ENCODE peak calls at places on chromosome 1, in six cellular contexts. C, A, J, I, H and P are unnamed samples.

GRCh38 chr1:180881806-180882509 is 30.7 kb upstream of the KIAA1614 start:
- DNase-seq in C (no peak), A (no peak), J (no peak), I (peak; percentile 89), H (peak; percentile 42), P (peak; percentile 69)

GRCh38 chr1:16967095-16967567 is 13.3 kb downstream of the MFAP2 start:
- DNase-seq in C (no peak), A (no peak), J (no peak), I (peak; percentile 29), H (no peak), P (no peak)

GRCh38 chr1:906532-907420 is 16.9 kb upstream of the SAMD11 start:
- DNase-seq in C (no peak), A (peak; percentile 42), J (peak; percentile 74), I (no peak), H (peak; percentile 49), P (no peak)

GRCh38 chr1:108947871-108948525 is 15.3 kb downstream of the CLCC1 start:
- DNase-seq in C (no peak), A (no peak), J (no peak), I (no peak), H (no peak), P (no peak)

GRCh38 chr1:152811671-152812070 is at the start of gene LCE1B:
- DNase-seq in C (no peak), A (no peak), J (no peak), I (no peak), H (no peak), P (no peak)

GRCh38 chr1:4853930-4854329 is 199.5 kb downstream of the AJAP1 start:
- DNase-seq in C (no peak), A (no peak), J (no peak), I (no peak), H (no peak), P (no peak)

GRCh38 chr1:42325014-42325402 is 10.0 kb downstream of the FOXJ3 start:
- DNase-seq in C (no peak), A (no peak), J (no peak), I (no peak), H (no peak), P (no peak)

GRCh38 chr1:60989745-60990718 is 92.3 kb upstream of the NFIA start:
- DNase-seq in C (peak; percentile 79), A (no peak), J (no peak), I (peak; percentile 72), H (no peak), P (no peak)

GRCh38 chr1:212542761-212543187 is 65.8 kb upstream of the ATF3 start:
- DNase-seq in C (no peak), A (peak; percentile 49), J (no peak), I (no peak), H (no peak), P (no peak)

GRCh38 chr1:198003468-198003867 is 86.3 kb downstream of the LHX9 start:
- DNase-seq in C (no peak), A (no peak), J (no peak), I (no peak), H (no peak), P (no peak)

GRCh38 chr1:223350361-223350908 is 13.5 kb downstream of the SUSD4 start:
- DNase-seq in C (no peak), A (no peak), J (no peak), I (no peak), H (no peak), P (no peak)

GRCh38 chr1:43282220-43283195 is 2.9 kb downstream of the C1orf210 start:
- DNase-seq in C (no peak), A (no peak), J (no peak), I (no peak), H (no peak), P (no peak)

GRCh38 chr1:183244466-183244865 is 58.4 kb downstream of the LAMC2 start:
- DNase-seq in C (no peak), A (no peak), J (peak; percentile 60), I (peak; percentile 72), H (no peak), P (peak; percentile 83)

GRCh38 chr1:34690269-34690668 is 64.6 kb upstream of the GJB5 start:
- DNase-seq in C (no peak), A (no peak), J (no peak), I (no peak), H (no peak), P (no peak)

GRCh38 chr1:232344791-232345399 is 285.0 kb downstream of the SIPA1L2 start:
- DNase-seq in C (no peak), A (no peak), J (no peak), I (no peak), H (no peak), P (no peak)

GRCh38 chr1:182783068-182783467 is 6.5 kb upstream of the NPL start:
- DNase-seq in C (no peak), A (no peak), J (no peak), I (no peak), H (peak; percentile 41), P (no peak)

GRCh38 chr1:197178998-197179397 is 32.5 kb upstream of the ASPM start:
- DNase-seq in C (no peak), A (no peak), J (no peak), I (no peak), H (no peak), P (no peak)

GRCh38 chr1:160494620-160495019 is 28.4 kb downstream of the SLAMF6 start:
- DNase-seq in C (no peak), A (no peak), J (no peak), I (no peak), H (no peak), P (no peak)

GRCh38 chr1:234536756-234537155 is 57.8 kb upstream of the TARBP1 start:
- DNase-seq in C (no peak), A (no peak), J (no peak), I (no peak), H (no peak), P (no peak)

GRCh38 chr1:28144203-28145135 is 32.0 kb downstream of the PTAFR start:
- DNase-seq in C (no peak), A (no peak), J (no peak), I (no peak), H (peak; percentile 94), P (no peak)

GRCh38 chr1:71089536-71090270 is 8.9 kb upstream of the ZRANB2 start:
- DNase-seq in C (no peak), A (no peak), J (no peak), I (no peak), H (no peak), P (no peak)